ENCODE peak calls at places on chromosomes 2 and 18, in ten cellular contexts. R is sigmoid colon; L is endothelial cell of umbilical vein; Z is CD8-positive, alpha-beta T cell; E is uterus; C is PC-9; F is B cell; H is MM.1S; O is GM12865; Y is heart right ventricle. T is an unnamed sample.

GRCh38 chr2:28557389-28558119 is 61.7 kb downstream of the PLB1 start:
- DNase-seq in R (no peak), L (no peak), Z (no peak), E (no peak), C (no peak), F (no peak), H (no peak), O (no peak), Y (no peak), T (no peak)

GRCh38 chr2:44510246-44510645 is 148.5 kb downstream of the CAMKMT start:
- DNase-seq in R (no peak), L (no peak), Z (no peak), E (no peak), C (no peak), F (no peak), H (no peak), O (no peak), Y (no peak), T (no peak)

GRCh38 chr2:148877403-148877740 is 2.3 kb downstream of the KIF5C start:
- DNase-seq in R (no peak), L (no peak), Z (no peak), E (no peak), C (no peak), F (no peak), H (no peak), O (no peak), Y (no peak), T (no peak)

GRCh38 chr2:191204443-191204842 is 40.8 kb upstream of the MYO1B start:
- DNase-seq in R (no peak), L (no peak), Z (no peak), E (no peak), C (no peak), F (peak), H (peak), O (peak), Y (no peak), T (no peak)

GRCh38 chr18:8706981-8707940 is 1.9 kb downstream of the MTCL1 start:
- DNase-seq in R (peak), L (peak), Z (peak), E (peak), C (peak), F (peak), H (peak), O (no peak), Y (peak), T (peak)

GRCh38 chr2:190451561-190452176 is 43.5 kb downstream of the MFSD6 start:
- DNase-seq in R (no peak), L (no peak), Z (no peak), E (no peak), C (no peak), F (no peak), H (no peak), O (no peak), Y (no peak), T (no peak)

GRCh38 chr2:31386648-31387047 is 27.9 kb downstream of the XDH start:
- DNase-seq in R (no peak), L (no peak), Z (no peak), E (no peak), C (no peak), F (no peak), H (no peak), O (no peak), Y (no peak), T (no peak)

GRCh38 chr18:70423988-70424387 is 135.1 kb downstream of the SOCS6 start:
- DNase-seq in R (no peak), L (no peak), Z (no peak), E (no peak), C (peak), F (no peak), H (no peak), O (no peak), Y (no peak), T (no peak)

GRCh38 chr18:44521673-44522032 is 159.0 kb upstream of the SETBP1 start:
- DNase-seq in R (no peak), L (no peak), Z (no peak), E (no peak), C (no peak), F (no peak), H (no peak), O (no peak), Y (no peak), T (no peak)

GRCh38 chr2:183105402-183106134 is 18.7 kb upstream of the NUP35 start:
- DNase-seq in R (no peak), L (no peak), Z (no peak), E (no peak), C (no peak), F (no peak), H (no peak), O (no peak), Y (no peak), T (no peak)

GRCh38 chr2:71220743-71221142 is 6.2 kb downstream of the PAIP2B start:
- DNase-seq in R (no peak), L (no peak), Z (no peak), E (no peak), C (no peak), F (no peak), H (no peak), O (no peak), Y (no peak), T (no peak)

GRCh38 chr2:15432642-15433261 is 128.4 kb downstream of the NBAS start:
- DNase-seq in R (no peak), L (no peak), Z (no peak), E (no peak), C (no peak), F (no peak), H (no peak), O (no peak), Y (no peak), T (no peak)

GRCh38 chr18:67302043-67302442 is 214.5 kb downstream of the DSEL start:
- DNase-seq in R (no peak), L (peak), Z (no peak), E (no peak), C (no peak), F (no peak), H (peak), O (no peak), Y (no peak), T (no peak)

GRCh38 chr2:11123856-11124759 is 31.2 kb upstream of the SLC66A3 start:
- DNase-seq in R (no peak), L (peak), Z (peak), E (no peak), C (peak), F (peak), H (peak), O (peak), Y (no peak), T (no peak)

GRCh38 chr18:11902522-11903292 is 5.4 kb downstream of the MPPE1 start:
- DNase-seq in R (no peak), L (no peak), Z (no peak), E (no peak), C (peak), F (no peak), H (no peak), O (no peak), Y (no peak), T (no peak)

GRCh38 chr2:44168684-44169154 is at the start of gene PPM1B:
- DNase-seq in R (peak), L (no peak), Z (peak), E (no peak), C (no peak), F (no peak), H (no peak), O (no peak), Y (no peak), T (peak)

GRCh38 chr2:148930046-148930775 is 55.2 kb downstream of the KIF5C start:
- DNase-seq in R (no peak), L (no peak), Z (no peak), E (no peak), C (no peak), F (no peak), H (no peak), O (no peak), Y (no peak), T (no peak)

GRCh38 chr2:97742381-97742847 is 29.0 kb downstream of the ZAP70 start:
- DNase-seq in R (no peak), L (peak), Z (peak), E (no peak), C (no peak), F (no peak), H (no peak), O (peak), Y (no peak), T (no peak)

GRCh38 chr2:162390801-162391200 is 46.9 kb downstream of the GCA start:
- DNase-seq in R (no peak), L (no peak), Z (no peak), E (no peak), C (no peak), F (no peak), H (no peak), O (no peak), Y (no peak), T (no peak)

GRCh38 chr2:37449686-37450392 is 105.4 kb downstream of the QPCT start:
- DNase-seq in R (no peak), L (peak), Z (no peak), E (peak), C (no peak), F (no peak), H (no peak), O (no peak), Y (no peak), T (no peak)

GRCh38 chr2:26081601-26082000 is 47.7 kb downstream of the RAB10 start:
- DNase-seq in R (no peak), L (no peak), Z (no peak), E (no peak), C (no peak), F (no peak), H (no peak), O (no peak), Y (no peak), T (no peak)

GRCh38 chr2:219877714-219878113 is 250.3 kb downstream of the SLC4A3 start:
- DNase-seq in R (no peak), L (no peak), Z (no peak), E (no peak), C (no peak), F (no peak), H (no peak), O (no peak), Y (no peak), T (no peak)

GRCh38 chr2:96792772-96793749 is 23.0 kb upstream of the CNNM3 start:
- DNase-seq in R (peak), L (no peak), Z (no peak), E (no peak), C (peak), F (no peak), H (no peak), O (no peak), Y (peak), T (no peak)

DNA sequence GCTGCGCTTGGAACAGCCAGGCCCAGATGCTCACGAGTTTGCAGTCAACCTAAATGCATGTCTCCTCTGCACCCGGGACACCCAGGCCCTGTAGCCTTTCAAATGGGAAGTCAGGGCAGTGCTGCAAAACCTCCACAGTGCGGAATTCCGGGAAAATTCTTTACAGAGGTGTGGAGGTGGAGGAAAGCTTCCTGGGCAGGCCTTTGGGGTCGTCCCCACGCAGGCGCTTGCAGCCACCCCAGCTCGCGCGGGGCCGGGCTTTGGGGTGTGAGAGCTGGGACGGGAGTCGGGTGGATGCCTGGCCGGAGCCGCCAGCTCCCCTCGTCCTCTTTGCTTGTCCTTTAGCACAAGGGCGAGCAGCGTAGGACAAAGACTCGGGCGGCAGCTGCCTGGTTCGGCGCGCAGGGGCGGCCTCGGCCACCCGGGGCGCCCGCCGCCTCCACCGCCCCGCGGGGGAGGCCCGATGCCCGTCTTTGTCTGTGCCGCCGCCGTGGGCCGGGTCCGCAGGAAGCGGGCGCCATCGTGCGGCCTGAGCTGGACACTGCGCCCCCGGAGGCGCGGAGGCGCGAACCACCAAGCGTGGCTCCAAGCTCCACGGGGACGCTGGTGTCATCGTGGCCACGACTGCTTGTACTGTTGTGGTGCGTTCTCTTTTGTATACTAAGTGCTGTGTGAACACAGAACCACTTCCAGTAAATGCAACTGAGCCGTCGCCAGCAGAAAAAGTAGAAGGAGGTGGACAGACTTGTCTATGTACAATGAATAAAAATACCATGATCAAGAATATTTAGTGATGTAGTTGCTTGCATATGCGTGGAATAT is 28.2 kb upstream of the BCL11A start:
- DNase-seq in R (peak), L (peak), Z (peak), E (no peak), C (no peak), F (peak), H (peak), O (peak), Y (peak), T (peak)
- TF ChIP-seq CTCF in R (peak), L (peak), Z (peak), E (peak), C (peak), F (peak), H (peak), O (peak), Y (peak), T (peak)

GRCh38 chr2:196970089-196970488 is 43.6 kb upstream of the PGAP1 start:
- DNase-seq in R (no peak), L (peak), Z (no peak), E (no peak), C (no peak), F (no peak), H (no peak), O (no peak), Y (no peak), T (no peak)
- TF ChIP-seq CTCF in R (no peak), L (no peak), Z (no peak), E (no peak), C (no peak), F (no peak), H (no peak), O (no peak), Y (no peak), T (no peak)

GRCh38 chr2:75994759-75995158 is 284.0 kb upstream of the GCFC2 start:
- DNase-seq in R (no peak), L (no peak), Z (no peak), E (no peak), C (no peak), F (no peak), H (no peak), O (no peak), Y (no peak), T (no peak)
- TF ChIP-seq CTCF in R (no peak), L (no peak), Z (no peak), E (no peak), C (no peak), F (no peak), H (no peak), O (no peak), Y (no peak), T (no peak)

GRCh38 chr2:64318476-64318748 is 135.6 kb upstream of the LGALSL start:
- DNase-seq in R (no peak), L (no peak), Z (no peak), E (no peak), C (no peak), F (no peak), H (no peak), O (peak), Y (no peak), T (no peak)

GRCh38 chr2:64312622-64312948 is 141.4 kb upstream of the LGALSL start:
- DNase-seq in R (no peak), L (no peak), Z (no peak), E (no peak), C (no peak), F (no peak), H (no peak), O (no peak), Y (no peak), T (no peak)

GRCh38 chr2:64317712-64318475 is 136.1 kb upstream of the LGALSL start:
- DNase-seq in R (no peak), L (no peak), Z (no peak), E (no peak), C (no peak), F (no peak), H (no peak), O (peak), Y (no peak), T (no peak)

GRCh38 chr2:64313311-64313710 is 140.7 kb upstream of the LGALSL start:
- DNase-seq in R (no peak), L (no peak), Z (no peak), E (no peak), C (no peak), F (no peak), H (no peak), O (no peak), Y (no peak), T (no peak)

DNA sequence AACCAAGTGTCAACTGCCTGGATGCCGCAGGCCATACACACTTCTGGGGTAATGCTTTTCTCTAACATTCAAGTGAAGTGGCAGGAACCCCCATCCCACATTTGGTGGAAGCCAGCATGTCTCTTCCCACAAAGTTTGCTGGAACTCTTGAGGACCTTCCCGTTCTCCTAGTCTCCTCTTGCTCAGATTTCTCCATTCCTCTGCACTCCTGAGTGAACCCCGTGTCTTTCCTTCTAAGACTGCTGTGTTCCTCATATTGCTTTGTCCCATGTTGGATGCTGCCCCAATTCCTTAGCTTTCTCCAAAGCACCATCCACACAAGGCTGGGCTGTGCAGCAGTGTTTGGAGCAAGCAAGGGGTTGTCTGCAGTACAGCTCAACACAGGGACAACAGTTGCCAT is 138.4 kb upstream of the LGALSL start:
- DNase-seq in R (no peak), L (no peak), Z (no peak), E (no peak), C (no peak), F (no peak), H (no peak), O (no peak), Y (no peak), T (no peak)
- TF ChIP-seq CTCF in R (no peak), L (no peak), Z (no peak), E (no peak), C (no peak), F (no peak), H (no peak), O (no peak), Y (no peak), T (no peak)

GRCh38 chr2:207258191-207258991 is 92.6 kb upstream of the KLF7 start:
- DNase-seq in R (peak), L (peak), Z (no peak), E (peak), C (peak), F (no peak), H (no peak), O (no peak), Y (peak), T (no peak)
- TF ChIP-seq CTCF in R (peak), L (no peak), Z (no peak), E (no peak), C (no peak), F (no peak), H (no peak), O (no peak), Y (no peak), T (no peak)

GRCh38 chr2:193240752-193241151 is 1046.0 kb upstream of the TMEFF2 start:
- DNase-seq in R (no peak), L (no peak), Z (no peak), E (no peak), C (no peak), F (no peak), H (peak), O (peak), Y (no peak), T (no peak)
- TF ChIP-seq CTCF in R (no peak), L (no peak), Z (no peak), E (no peak), C (peak), F (no peak), H (peak), O (peak), Y (no peak), T (no peak)

GRCh38 chr2:164954954-164955701 is at the start of gene SLC38A11:
- DNase-seq in R (peak), L (no peak), Z (no peak), E (peak), C (no peak), F (peak), H (no peak), O (no peak), Y (peak), T (no peak)
- TF ChIP-seq CTCF in R (no peak), L (no peak), Z (no peak), E (no peak), C (no peak), F (no peak), H (no peak), O (no peak), Y (no peak), T (no peak)